ENCODE peak calls at places on chromosomes 16 and 17, in six cellular contexts. C, Z, F, T, U and E are unnamed samples.

GRCh38 chr16:68784226-68784625 is 47.1 kb downstream of the CDH1 start:
- DNase-seq in Z (no peak), C (no peak), T (no peak), F (no peak), U (no peak), E (no peak)

GRCh38 chr16:11407047-11407982 is 62.1 kb downstream of the RMI2 start:
- DNase-seq in F (peak), C (peak), T (peak), Z (peak), U (peak), E (peak)

GRCh38 chr16:67327774-67328173 is 1.2 kb downstream of the LRRC36 start:
- DNase-seq in F (no peak), C (no peak), U (no peak), T (no peak), Z (no peak), E (no peak)

GRCh38 chr17:57350266-57350665 is 93.9 kb downstream of the MSI2 start:
- DNase-seq in T (no peak), C (no peak), Z (peak), U (no peak), F (no peak), E (no peak)

GRCh38 chr16:28986492-28986891 is 1.6 kb downstream of the LAT start:
- DNase-seq in Z (no peak), F (no peak), U (no peak), C (no peak), T (no peak), E (no peak)

GRCh38 chr16:17109413-17109812 is 361.3 kb downstream of the XYLT1 start:
- DNase-seq in T (no peak), C (no peak), Z (no peak), U (no peak), F (no peak), E (no peak)

GRCh38 chr16:13146829-13147228 is 245.4 kb downstream of the SHISA9 start:
- DNase-seq in Z (no peak), U (no peak), T (no peak), F (no peak), C (no peak), E (no peak)

GRCh38 chr16:65120811-65121721 is 797 bp downstream of the CDH11 start:
- DNase-seq in U (no peak), C (peak), Z (peak), F (peak), T (no peak), E (no peak)

GRCh38 chr17:45302649-45303173 is 14.1 kb downstream of the MAP3K14 start:
- DNase-seq in T (no peak), Z (peak), U (peak), C (no peak), F (no peak), E (no peak)

GRCh38 chr17:42679001-42679491 is 2.3 kb upstream of the PLEKHH3 start:
- DNase-seq in C (no peak), Z (peak), T (peak), F (peak), U (no peak), E (peak)

GRCh38 chr17:34884597-34884996 is 76.7 kb downstream of the CCT6B start:
- DNase-seq in F (no peak), Z (no peak), U (no peak), C (no peak), T (no peak), E (no peak)

GRCh38 chr17:59842901-59843652 is 49.7 kb downstream of the TUBD1 start:
- DNase-seq in Z (peak), U (peak), F (peak), C (no peak), T (peak), E (peak)

GRCh38 chr17:47077576-47077975 is 98.5 kb upstream of the RPRML start:
- DNase-seq in U (no peak), T (no peak), C (no peak), F (no peak), Z (peak), E (no peak)

DNA sequence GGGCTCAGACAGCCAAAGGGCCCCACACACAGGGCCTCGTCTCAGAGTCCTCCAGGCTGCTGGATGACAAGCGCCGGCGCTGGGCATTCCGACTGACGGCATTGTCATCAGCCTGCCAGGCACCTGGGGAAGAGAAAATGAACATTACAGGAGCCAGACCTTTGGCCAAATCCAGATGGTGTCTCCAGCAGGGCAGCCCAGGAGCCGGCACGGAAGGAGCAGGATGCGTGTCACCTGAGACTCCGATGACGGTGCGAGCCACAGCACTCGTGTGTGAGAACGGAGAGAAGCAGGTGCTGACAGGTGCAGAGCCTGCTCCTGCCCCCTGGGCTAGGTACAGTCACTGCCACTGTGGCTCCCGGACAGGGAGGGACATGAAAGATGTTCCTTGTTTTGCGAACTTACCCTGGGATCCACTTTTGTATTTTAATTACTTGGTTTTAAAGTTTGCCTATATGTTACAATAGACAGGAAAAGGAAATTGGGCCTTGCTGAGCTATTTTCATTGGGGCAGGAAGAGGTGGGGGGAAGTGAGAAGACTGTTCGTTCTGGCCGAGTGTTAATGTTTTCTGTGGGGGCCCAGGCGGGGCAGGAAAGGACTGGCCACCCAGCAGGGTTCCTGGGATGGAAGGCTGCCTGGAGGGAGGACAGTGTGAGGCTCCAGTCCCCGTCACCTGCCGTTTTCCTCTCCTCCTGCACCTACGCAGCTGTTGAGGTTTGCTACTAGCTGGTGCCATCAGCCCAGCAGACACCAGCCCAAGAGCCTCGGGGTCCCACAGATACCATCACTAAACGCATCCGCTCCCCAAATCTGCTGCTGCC is 4.4 kb upstream of the FOXJ1 start:
- DNase-seq in Z (no peak), F (no peak), T (no peak), U (peak), C (no peak), E (no peak)
- TF ChIP-seq SMC3 in Z (no peak), F (no peak), T (no peak), U (no peak), C (no peak), E (no peak)

DNA sequence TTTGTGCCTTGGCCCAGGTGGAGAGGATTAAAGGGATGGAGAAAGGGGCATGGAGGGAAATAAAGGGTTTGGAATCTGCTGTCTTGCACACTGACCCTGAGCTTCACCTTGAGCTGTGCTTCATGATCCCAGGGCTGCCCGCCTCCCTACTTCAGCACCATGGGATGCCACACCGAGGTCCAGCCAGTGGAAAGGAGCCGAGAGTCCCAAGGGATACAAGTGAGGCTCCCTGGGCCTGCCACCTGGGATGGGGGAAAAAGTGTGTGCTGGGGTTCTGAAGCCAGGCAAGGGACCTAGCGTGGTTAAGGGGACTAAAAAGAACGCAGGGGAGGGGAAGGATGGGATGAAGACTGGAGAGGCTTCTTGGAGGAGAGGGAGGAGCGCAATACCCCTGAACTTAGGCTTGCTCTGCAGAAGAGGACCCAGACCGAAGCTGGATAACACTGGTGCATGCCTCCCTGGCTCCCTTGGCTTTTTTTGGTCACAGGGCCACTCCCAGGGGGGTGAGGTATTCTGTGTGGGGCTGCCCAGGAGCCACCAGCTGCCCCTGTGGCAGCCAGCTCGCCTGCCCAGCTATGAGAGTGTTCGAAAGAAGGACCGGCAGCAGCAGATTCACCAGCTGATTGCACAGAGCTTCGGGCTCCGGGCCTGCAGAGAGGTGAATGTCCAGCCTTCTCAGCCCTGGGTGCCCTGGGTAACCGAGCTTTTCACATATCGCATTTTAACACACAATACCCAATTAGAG is 7.2 kb downstream of the MRPL27 start:
- DNase-seq in C (no peak), Z (no peak), T (no peak), F (no peak), U (no peak), E (no peak)
- TF ChIP-seq SMC3 in C (no peak), Z (no peak), T (no peak), F (no peak), U (no peak), E (no peak)

GRCh38 chr17:6508026-6508425 is 48.3 kb downstream of the PITPNM3 start:
- DNase-seq in U (no peak), C (no peak), Z (no peak), T (no peak), F (no peak), E (no peak)

GRCh38 chr17:6506679-6507231 is 49.6 kb downstream of the PITPNM3 start:
- DNase-seq in C (no peak), U (no peak), F (peak), T (no peak), Z (no peak), E (no peak)

GRCh38 chr17:6507535-6507934 is 48.8 kb downstream of the PITPNM3 start:
- DNase-seq in C (no peak), F (peak), T (no peak), Z (peak), U (no peak), E (no peak)

GRCh38 chr17:6503641-6504195 is 52.6 kb downstream of the PITPNM3 start:
- DNase-seq in T (no peak), Z (no peak), F (no peak), C (no peak), U (no peak), E (no peak)

GRCh38 chr17:6505425-6506142 is 50.8 kb downstream of the PITPNM3 start:
- DNase-seq in U (no peak), F (peak), C (no peak), Z (peak), T (no peak), E (no peak)
- TF ChIP-seq SMC3 in U (no peak), F (no peak), C (no peak), Z (no peak), T (no peak), E (no peak)

GRCh38 chr17:604719-605118 is 109.9 kb downstream of the VPS53 start:
- DNase-seq in C (no peak), Z (peak), U (no peak), F (no peak), T (no peak), E (no peak)
- TF ChIP-seq SMC3 in C (no peak), Z (no peak), U (no peak), F (no peak), T (no peak), E (no peak)

DNA sequence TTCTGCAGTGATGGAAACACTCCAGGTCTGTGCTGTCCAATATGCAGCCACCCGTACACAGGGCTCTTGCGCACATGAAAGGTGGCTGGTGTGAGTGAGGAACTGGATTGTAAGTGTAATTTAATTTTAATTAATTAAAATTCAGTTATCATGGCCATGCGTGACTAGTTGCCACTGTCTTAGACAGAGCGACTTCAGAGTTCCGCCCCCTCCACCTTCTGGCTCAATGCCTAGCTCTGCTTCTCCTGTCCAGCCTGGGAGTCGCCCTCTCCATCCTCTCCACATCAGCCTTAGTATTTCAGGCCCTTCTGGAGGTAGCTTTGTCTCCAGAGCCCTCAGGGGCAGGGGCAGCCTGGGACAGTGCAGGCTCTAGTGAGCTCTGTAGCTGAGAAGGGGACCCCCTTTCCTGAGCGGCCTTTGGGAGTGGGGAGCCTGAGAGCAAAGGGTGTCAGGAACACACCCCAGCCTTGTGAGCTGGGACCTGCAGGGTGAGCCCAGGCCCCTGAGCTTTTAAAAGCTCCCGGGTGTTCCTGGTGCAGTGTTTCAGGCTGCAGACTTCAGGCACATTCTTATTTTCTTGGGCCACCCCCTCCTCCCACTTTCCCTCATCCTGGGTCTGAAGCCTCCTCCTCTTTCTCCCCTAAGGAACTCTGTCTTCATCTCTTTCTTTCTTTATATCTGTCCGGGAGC is 99.4 kb downstream of the IRF8 start:
- DNase-seq in U (no peak), C (no peak), T (no peak), Z (no peak), F (no peak), E (no peak)
- TF ChIP-seq SMC3 in U (no peak), C (no peak), T (no peak), Z (no peak), F (no peak), E (no peak)

GRCh38 chr17:80256034-80256350 is 4.7 kb upstream of the RNF213 start:
- DNase-seq in U (no peak), T (no peak), F (no peak), Z (no peak), C (no peak), E (no peak)

GRCh38 chr17:80253631-80254395 is 6.8 kb upstream of the RNF213 start:
- DNase-seq in Z (no peak), F (no peak), C (peak), U (no peak), T (no peak), E (no peak)

GRCh38 chr17:80254396-80255241 is 6.0 kb upstream of the RNF213 start:
- DNase-seq in C (peak), F (peak), U (peak), T (peak), Z (peak), E (peak)

GRCh38 chr17:80251966-80252365 is 8.7 kb upstream of the RNF213 start:
- DNase-seq in Z (no peak), U (no peak), F (no peak), C (peak), T (no peak), E (no peak)

DNA sequence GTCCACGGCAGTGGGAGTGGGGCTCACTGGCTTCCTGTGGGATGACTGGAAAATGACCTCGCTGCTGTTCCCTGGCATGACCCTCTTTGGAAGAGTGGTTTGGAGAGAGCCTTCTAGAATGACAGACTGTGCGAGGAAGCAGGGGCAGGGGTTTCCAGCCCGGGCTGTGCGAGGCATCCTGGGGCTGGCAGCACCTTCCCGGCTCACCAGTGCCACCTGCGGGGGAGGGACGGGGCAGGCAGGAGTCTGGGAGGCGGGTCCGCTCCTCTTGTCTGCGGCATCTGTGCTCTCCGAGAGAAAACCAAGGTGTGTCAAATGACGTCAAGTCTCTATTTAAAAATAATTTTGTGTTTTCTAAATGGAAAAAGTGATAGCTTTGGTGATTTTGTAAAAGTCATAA is 7.8 kb upstream of the RNF213 start:
- DNase-seq in U (no peak), F (peak), T (no peak), C (peak), Z (no peak), E (peak)
- TF ChIP-seq SMC3 in U (no peak), F (peak), T (no peak), C (peak), Z (no peak), E (no peak)

GRCh38 chr16:2530629-2531318 is 434 bp downstream of the CEMP1 start:
- DNase-seq in Z (no peak), U (no peak), C (peak), F (no peak), T (no peak), E (no peak)

GRCh38 chr16:2532494-2533141 is 1.4 kb upstream of the CEMP1 start:
- DNase-seq in F (no peak), U (peak), T (peak), Z (peak), C (peak), E (peak)

GRCh38 chr16:2531696-2532493 is 687 bp upstream of the CEMP1 start:
- DNase-seq in U (peak), Z (peak), C (peak), T (peak), F (peak), E (peak)

GRCh38 chr16:2529961-2530628 is 1.1 kb downstream of the CEMP1 start:
- DNase-seq in F (no peak), Z (no peak), C (peak), U (no peak), T (no peak), E (no peak)

GRCh38 chr16:2531371-2531695 is at the start of gene CEMP1:
- DNase-seq in F (no peak), C (no peak), T (no peak), U (no peak), Z (no peak), E (no peak)
- TF ChIP-seq SMC3 in F (no peak), C (no peak), T (no peak), U (no peak), Z (no peak), E (no peak)